ENCODE peak calls at places on chromosomes 4 and X, in ten cellular contexts. V is right cardiac atrium; W is AG04450; B is CD4-positive, CD25-positive, alpha-beta regulatory T cell; G is ascending aorta; M is astrocyte; S is HCT116; L is CD8-positive, alpha-beta T cell; C is tibial nerve; I is WERI-Rb-1. K is an unnamed sample.

GRCh38 chr4:112589207-112589606 is 47.5 kb downstream of the ZGRF1 start:
- DNase-seq in V (no peak), W (no peak), B (no peak), G (no peak), M (peak; percentile 4), S (peak; percentile 6), L (no peak), C (no peak), I (no peak), K (no peak)

GRCh38 chrX:109578916-109579315 is 42.3 kb downstream of the NXT2 start:
- DNase-seq in V (no peak), W (no peak), B (no peak), G (no peak), M (no peak), S (no peak), L (no peak), C (no peak), I (no peak), K (no peak)

GRCh38 chr4:92198711-92199110 is 105.1 kb upstream of the GRID2 start:
- DNase-seq in V (no peak), W (peak; percentile 13), B (no peak), G (no peak), M (peak; percentile 56), S (no peak), L (no peak), C (no peak), I (no peak), K (no peak)

GRCh38 chr4:23654791-23655190 is 235.1 kb downstream of the PPARGC1A start:
- DNase-seq in V (no peak), W (no peak), B (no peak), G (no peak), M (peak; percentile 66), S (no peak), L (no peak), C (no peak), I (no peak), K (no peak)

GRCh38 chr4:114561590-114561989 is 37.0 kb upstream of the UGT8 start:
- DNase-seq in V (no peak), W (no peak), B (no peak), G (no peak), M (no peak), S (no peak), L (no peak), C (no peak), I (no peak), K (no peak)

GRCh38 chr4:38387348-38387747 is 276.7 kb upstream of the KLF3 start:
- DNase-seq in V (peak; percentile 73), W (no peak), B (no peak), G (peak; percentile 15), M (peak; percentile 92), S (no peak), L (no peak), C (peak; percentile 85), I (no peak), K (no peak)

GRCh38 chr4:179110356-179110755 is 1668.1 kb upstream of the AGA start:
- DNase-seq in V (no peak), W (peak; percentile 88), B (no peak), G (no peak), M (peak; percentile 99), S (no peak), L (no peak), C (no peak), I (no peak), K (no peak)

GRCh38 chr4:144894525-144894924 is 203.5 kb downstream of the ANAPC10 start:
- DNase-seq in V (no peak), W (no peak), B (no peak), G (peak; percentile 10), M (peak; percentile 95), S (peak; percentile 46), L (no peak), C (peak; percentile 39), I (no peak), K (no peak)

GRCh38 chr4:28886934-28887333 is 1833.2 kb upstream of the PCDH7 start:
- DNase-seq in V (no peak), W (no peak), B (no peak), G (no peak), M (peak; percentile 10), S (no peak), L (no peak), C (no peak), I (no peak), K (no peak)

GRCh38 chrX:110081740-110082139 is 78.8 kb downstream of the TMEM164 start:
- DNase-seq in V (no peak), W (no peak), B (no peak), G (no peak), M (peak; percentile 61), S (no peak), L (no peak), C (no peak), I (no peak), K (no peak)

GRCh38 chrX:39065051-39065871 is 264.0 kb downstream of the MID1IP1 start:
- DNase-seq in V (no peak), W (no peak), B (no peak), G (no peak), M (no peak), S (no peak), L (no peak), C (no peak), I (peak; percentile 36), K (peak; percentile 24)

GRCh38 chrX:130878350-130879341 is 24.4 kb downstream of the ENOX2 start:
- DNase-seq in V (no peak), W (peak; percentile 52), B (no peak), G (no peak), M (peak; percentile 89), S (peak; percentile 23), L (no peak), C (no peak), I (no peak), K (no peak)

GRCh38 chr4:29711226-29711625 is 1008.9 kb upstream of the PCDH7 start:
- DNase-seq in V (no peak), W (peak; percentile 59), B (no peak), G (no peak), M (no peak), S (no peak), L (no peak), C (no peak), I (no peak), K (no peak)

GRCh38 chrX:3697220-3697684 is 16.2 kb downstream of the PRKX start:
- DNase-seq in V (no peak), W (no peak), B (no peak), G (no peak), M (peak; percentile 14), S (no peak), L (no peak), C (no peak), I (no peak), K (no peak)

GRCh38 chrX:108516184-108516583 is 76.5 kb downstream of the COL4A5 start:
- DNase-seq in V (no peak), W (no peak), B (no peak), G (no peak), M (peak; percentile 77), S (no peak), L (no peak), C (no peak), I (no peak), K (no peak)

DNA sequence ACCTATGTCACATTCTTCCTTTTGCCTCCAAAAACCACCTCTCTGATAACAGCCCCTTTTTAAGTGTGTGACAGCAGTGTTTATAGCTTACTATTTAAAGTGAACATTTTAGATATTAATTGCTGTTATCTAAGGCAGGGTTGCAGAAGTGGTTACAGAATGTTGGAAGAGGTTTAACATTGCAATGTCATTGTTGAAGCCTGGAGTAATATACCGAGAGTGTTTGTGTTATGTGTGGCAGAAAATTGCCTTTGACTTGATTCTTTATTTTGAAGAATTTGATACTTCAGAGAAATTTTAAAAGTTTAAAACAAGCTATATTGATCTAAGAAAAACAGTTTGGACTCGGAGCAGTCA is 37.1 kb downstream of the SMARCAD1 start:
- DNase-seq in V (no peak), W (no peak), B (no peak), G (no peak), M (no peak), S (no peak), L (no peak), C (no peak), I (no peak), K (no peak)
- H3K27ac ChIP-seq in V (no peak overlapping the region), W (no peak overlapping the region), B (no peak overlapping the region), G (no peak overlapping the region), M (no peak overlapping the region), S (no peak overlapping the region), L (no peak overlapping the region), C (no peak overlapping the region), I (no peak overlapping the region), K (no peak overlapping the region)

DNA sequence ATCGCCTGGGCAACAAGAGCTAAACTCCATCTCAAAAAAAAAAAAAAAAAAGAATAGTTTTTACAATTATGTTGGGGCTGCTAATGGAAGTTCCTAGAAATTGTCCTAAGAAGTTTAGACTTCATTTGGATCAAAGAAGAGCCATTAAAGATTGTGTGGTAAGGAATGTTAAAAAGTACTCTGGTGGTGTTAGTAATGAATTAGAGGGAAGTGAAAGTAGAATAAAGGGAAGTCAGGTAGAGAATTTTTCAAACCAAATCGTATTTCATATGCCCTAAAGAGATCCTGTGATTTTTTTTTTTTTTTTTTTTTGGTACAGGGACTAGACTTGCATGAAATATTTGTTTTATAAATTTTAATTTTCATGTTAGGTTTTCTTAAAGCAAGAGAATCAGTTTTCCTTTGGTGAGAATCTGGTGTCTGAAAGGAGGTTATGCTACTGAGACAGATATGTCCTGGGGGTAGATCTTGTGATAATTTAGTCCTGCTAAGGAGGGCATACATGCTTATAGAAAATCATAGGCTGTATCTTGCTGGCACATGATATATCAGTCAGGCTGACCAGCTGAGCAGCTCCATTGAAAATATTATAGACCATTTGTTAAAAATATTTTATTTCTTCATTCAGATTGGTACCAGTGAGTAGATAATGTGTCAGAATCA is 10.7 kb downstream of the SEC24B start:
- DNase-seq in V (no peak), W (no peak), B (no peak), G (no peak), M (no peak), S (no peak), L (no peak), C (no peak), I (no peak), K (no peak)
- H3K27ac ChIP-seq in V (no peak overlapping the region), W (no peak overlapping the region), B (no peak overlapping the region), G (no peak overlapping the region), M (no peak overlapping the region), S (no peak overlapping the region), L (no peak overlapping the region), C (no peak overlapping the region), I (no peak overlapping the region), K (no peak overlapping the region)

GRCh38 chrX:47467106-47467505 is 15.9 kb downstream of the ZNF41 start:
- DNase-seq in V (no peak), W (no peak), B (no peak), G (no peak), M (no peak), S (no peak), L (no peak), C (no peak), I (no peak), K (no peak)
- H3K27ac ChIP-seq in V (no peak overlapping the region), W (no peak overlapping the region), B (no peak overlapping the region), G (no peak overlapping the region), M (no peak overlapping the region), S (no peak overlapping the region), L (no peak overlapping the region), C (no peak overlapping the region), I (no peak overlapping the region), K (no peak overlapping the region)

DNA sequence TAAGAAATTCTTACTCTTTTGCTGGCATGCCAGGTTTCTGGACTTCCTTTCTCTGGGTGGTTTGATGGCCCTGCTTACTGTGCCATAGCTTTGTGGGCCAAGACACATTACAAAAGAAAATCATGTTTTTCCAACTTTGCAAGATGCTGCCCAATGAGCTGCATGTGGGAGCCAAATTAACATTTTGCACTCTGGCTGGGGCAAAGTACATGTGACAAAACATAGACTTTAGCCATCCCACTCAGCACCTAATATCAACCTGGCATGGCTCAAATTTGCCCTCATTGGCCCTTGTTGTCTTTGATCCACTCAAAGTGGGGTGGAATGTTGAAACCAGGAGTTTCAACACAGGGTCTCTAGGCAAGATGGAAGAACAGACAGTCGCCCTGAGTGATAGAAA is 40.0 kb upstream of the DYNLT3 start:
- DNase-seq in V (no peak), W (no peak), B (no peak), G (no peak), M (no peak), S (no peak), L (no peak), C (no peak), I (no peak), K (no peak)
- H3K27ac ChIP-seq in V (no peak overlapping the region), W (no peak overlapping the region), B (no peak overlapping the region), G (no peak overlapping the region), M (no peak overlapping the region), S (no peak overlapping the region), L (no peak overlapping the region), C (no peak overlapping the region), I (no peak overlapping the region), K (no peak overlapping the region)

K was measured in substantia nigra.